ENCODE peak calls at places on chromosomes 6 and 20, in four cellular contexts. B is pancreas, R is A673, Y is ovary. K is an unnamed sample.

GRCh38 chr20:60242836-60243520 is 284.8 kb downstream of the CDH26 start:
- DNase-seq in Y (no peak), R (no peak), B (no peak), K (no peak)

GRCh38 chr6:18506387-18507017 is 119.4 kb downstream of the RNF144B start:
- DNase-seq in R (peak; percentile 81), B (no peak), Y (no peak), K (no peak)

GRCh38 chr6:170026272-170027110 is 264.4 kb downstream of the DLL1 start:
- DNase-seq in Y (no peak), B (peak; percentile 85), R (no peak), K (no peak)

GRCh38 chr6:8958894-8959511 is 523.7 kb upstream of the SLC35B3 start:
- DNase-seq in B (no peak), R (no peak), Y (no peak), K (no peak)

GRCh38 chr6:144317736-144318135 is 32.6 kb downstream of the UTRN start:
- DNase-seq in R (peak; percentile 14), Y (no peak), B (no peak), K (no peak)

GRCh38 chr6:111417181-111417585 is 65.8 kb downstream of the REV3L start:
- DNase-seq in B (no peak), Y (no peak), R (peak; percentile 56), K (no peak)

GRCh38 chr20:43963233-43963632 is 48.6 kb downstream of the TOX2 start:
- DNase-seq in R (no peak), Y (no peak), B (no peak), K (no peak)

GRCh38 chr6:125888989-125889656 is 67.4 kb upstream of the HINT3 start:
- DNase-seq in R (peak; percentile 58), B (no peak), Y (no peak), K (no peak)

GRCh38 chr20:33910529-33911327 is 83.0 kb upstream of the RALY start:
- DNase-seq in R (no peak), Y (no peak), B (no peak), K (no peak)

GRCh38 chr20:13297105-13297899 is 76.2 kb downstream of the ISM1 start:
- DNase-seq in Y (no peak), B (no peak), R (no peak), K (no peak)

GRCh38 chr20:56676001-56676400 is 46.9 kb downstream of the TFAP2C start:
- DNase-seq in Y (no peak), B (no peak), R (no peak), K (no peak)

GRCh38 chr20:20525756-20526155 is 157.9 kb downstream of the INSM1 start:
- DNase-seq in Y (no peak), R (no peak), B (no peak), K (no peak)

GRCh38 chr20:34558320-34559202 is at the start of gene MAP1LC3A:
- DNase-seq in B (peak; percentile 92), Y (peak; percentile 98), R (peak; percentile 96), K (peak; percentile 97)

DNA sequence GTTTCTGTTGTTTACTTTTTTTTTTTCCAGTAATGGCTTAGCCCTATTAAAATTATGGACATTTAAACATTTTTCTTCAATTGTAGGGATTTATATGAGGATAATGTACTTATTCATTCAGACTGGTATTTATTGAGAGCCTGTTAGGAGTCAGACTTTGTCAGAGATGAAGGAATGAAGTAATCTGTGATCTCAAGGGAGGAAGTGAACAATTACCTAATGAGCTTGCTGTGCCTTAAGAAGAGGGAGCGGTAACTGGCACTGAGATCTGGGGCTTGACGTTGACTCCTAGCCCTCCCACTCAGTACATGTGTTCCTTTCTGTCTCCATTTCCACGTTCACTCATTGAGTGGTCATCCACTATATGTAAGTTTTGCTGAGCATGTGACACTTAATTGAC is 12.6 kb downstream of the AFDN start:
- DNase-seq in R (peak; percentile 94), B (no peak), Y (no peak), K (no peak)
- H3K4me3 ChIP-seq in R (peak overlapping the region; percentile 11), B (no peak overlapping the region), Y (no peak overlapping the region), K (no peak overlapping the region)

GRCh38 chr6:75991941-75992340 is 80.5 kb downstream of the IMPG1 start:
- DNase-seq in B (no peak), Y (no peak), R (no peak), K (no peak)
- TF ChIP-seq CTCF in B (no peak), Y (no peak), R (no peak), K (no peak)

DNA sequence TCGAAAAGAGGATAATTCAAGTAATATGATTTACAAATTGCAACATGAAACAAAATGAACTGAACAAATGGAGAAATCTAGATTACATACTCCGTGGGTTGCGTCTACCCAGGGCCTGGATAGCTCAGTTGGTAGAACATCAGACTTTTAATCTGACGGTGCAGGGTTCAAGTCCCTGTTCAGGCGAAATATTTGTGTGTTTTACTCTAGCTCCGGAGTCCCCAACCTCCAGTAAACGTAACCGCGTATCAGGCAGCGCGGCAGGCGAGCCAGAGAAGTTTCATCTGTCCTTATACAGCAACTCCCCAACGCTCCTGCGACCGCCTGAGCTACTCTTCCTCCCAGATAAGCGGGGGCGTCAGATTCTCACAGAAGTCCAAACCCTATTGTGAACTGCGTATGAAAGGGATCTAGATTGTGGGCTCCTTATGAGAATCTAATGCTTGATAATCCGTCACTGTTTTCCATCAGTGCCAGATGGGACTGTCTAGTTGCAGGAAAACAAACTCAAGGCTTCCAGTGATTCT is 176.1 kb downstream of the TRIM27 start:
- DNase-seq in B (no peak), Y (no peak), R (peak; percentile 97), K (no peak)
- H3K4me3 ChIP-seq in B (no peak overlapping the region), Y (no peak overlapping the region), R (peak overlapping the region; percentile 42), K (no peak overlapping the region)

GRCh38 chr20:32465092-32465900 is 107.2 kb downstream of the ASXL1 start:
- DNase-seq in Y (peak; percentile 45), B (peak; percentile 83), R (no peak), K (peak; percentile 81)
- TF ChIP-seq CTCF in Y (no peak), B (no peak), R (no peak), K (no peak)

GRCh38 chr20:15759546-15760216 is 813.6 kb downstream of the KIF16B start:
- DNase-seq in Y (no peak), B (no peak), R (no peak), K (no peak)
- H3K4me3 ChIP-seq in Y (no peak overlapping the region), B (no peak overlapping the region), R (no peak overlapping the region), K (no peak overlapping the region)

GRCh38 chr6:12456343-12456742 is 166.2 kb downstream of the EDN1 start:
- DNase-seq in R (no peak), Y (no peak), B (no peak), K (no peak)

GRCh38 chr6:12458558-12458957 is 168.4 kb downstream of the EDN1 start:
- DNase-seq in R (no peak), B (no peak), Y (no peak), K (no peak)

GRCh38 chr6:12459945-12460800 is 170.0 kb downstream of the EDN1 start:
- DNase-seq in Y (no peak), R (no peak), B (no peak), K (no peak)
- TF ChIP-seq CTCF in Y (no peak), R (no peak), B (no peak), K (no peak)

GRCh38 chr6:167828325-167828956 is 1.7 kb downstream of the AFDN start:
- DNase-seq in Y (no peak), B (no peak), R (no peak), K (no peak)
- H3K4me3 ChIP-seq in Y (peak overlapping the region; percentile 70), B (peak overlapping the region; percentile 65), R (peak overlapping the region; percentile 97), K (peak overlapping the region; percentile 67)

DNA sequence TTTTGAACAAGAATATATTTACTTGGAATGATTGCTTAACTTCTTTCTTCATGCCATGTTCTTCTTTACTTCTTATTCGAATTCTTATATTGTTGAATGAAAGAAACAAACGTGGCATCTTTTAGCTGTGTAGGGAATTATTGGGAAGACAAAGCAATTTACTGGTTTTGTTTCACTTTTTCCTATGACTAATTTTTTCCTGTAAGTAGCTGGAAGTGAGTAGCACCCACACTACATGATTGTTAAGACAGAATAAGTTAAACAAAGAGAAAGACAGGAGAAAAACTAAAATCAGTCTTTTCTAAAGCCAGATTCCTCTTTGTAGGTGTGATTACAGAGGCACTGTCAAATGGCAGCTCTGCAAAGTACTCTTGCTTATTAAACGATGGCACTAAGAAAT is 593.4 kb downstream of the EYS start:
- DNase-seq in R (no peak), B (no peak), Y (no peak), K (no peak)
- TF ChIP-seq CTCF in R (no peak), B (no peak), Y (no peak), K (no peak)

GRCh38 chr20:53940883-53941546 is 129.4 kb downstream of the BCAS1 start:
- DNase-seq in B (no peak), R (no peak), Y (peak; percentile 53), K (no peak)
- H3K4me3 ChIP-seq in B (no peak overlapping the region), R (peak overlapping the region; percentile 25), Y (no peak overlapping the region), K (no peak overlapping the region)

GRCh38 chr20:62401331-62401779 is 5.7 kb downstream of the CABLES2 start:
- DNase-seq in R (no peak), B (no peak), Y (no peak), K (no peak)
- TF ChIP-seq CTCF in R (peak; percentile 38), B (no peak), Y (no peak), K (no peak)